ENCODE peak calls at places on chromosomes 13 and 19, in four cellular contexts. R is breast epithelium, M is endothelial cell of umbilical vein, N is Peyer's patch. E is an unnamed sample.

GRCh38 chr19:41792513-41793413 is 3.6 kb upstream of the CEACAM3 start:
- DNase-seq in R (peak), M (peak), N (peak), E (no peak)

GRCh38 chr19:8322638-8322997 is 1.3 kb downstream of the RPS28 start:
- DNase-seq in R (no peak), M (no peak), N (no peak), E (no peak)

GRCh38 chr19:4075373-4075772 is 8.7 kb upstream of the ZBTB7A start:
- DNase-seq in R (no peak), M (peak), N (no peak), E (no peak)

GRCh38 chr19:7415163-7415856 is 66.6 kb downstream of the ARHGEF18 start:
- DNase-seq in R (no peak), M (no peak), N (no peak), E (no peak)

GRCh38 chr13:58048670-58049069 is 417.1 kb downstream of the PCDH17 start:
- DNase-seq in R (no peak), M (no peak), N (no peak), E (no peak)

GRCh38 chr19:8251025-8251472 is 41.9 kb downstream of the CERS4 start:
- DNase-seq in R (peak), M (no peak), N (no peak), E (peak)

GRCh38 chr13:99471231-99472202 is 29.8 kb upstream of the TM9SF2 start:
- DNase-seq in R (no peak), M (peak), N (no peak), E (no peak)

GRCh38 chr13:45863716-45864590 is 12.4 kb upstream of the SIAH3 start:
- DNase-seq in R (no peak), M (no peak), N (no peak), E (no peak)

GRCh38 chr19:48059331-48059730 is 15.5 kb upstream of the CABP5 start:
- DNase-seq in R (no peak), M (no peak), N (no peak), E (peak)

GRCh38 chr13:84962141-84962750 is 837.0 kb downstream of the SLITRK6 start:
- DNase-seq in R (no peak), M (no peak), N (no peak), E (no peak)

GRCh38 chr13:108618233-108618632 is 11.2 kb upstream of the MYO16 start:
- DNase-seq in R (no peak), M (no peak), N (no peak), E (no peak)

GRCh38 chr13:95604534-95604915 is 40.0 kb downstream of the DZIP1 start:
- DNase-seq in R (no peak), M (no peak), N (no peak), E (no peak)

GRCh38 chr19:27906081-27906480 is 1306.9 kb downstream of the UQCRFS1 start:
- DNase-seq in R (peak), M (no peak), N (no peak), E (no peak)

GRCh38 chr13:76792680-76793334 is 93.4 kb downstream of the KCTD12 start:
- DNase-seq in R (no peak), M (peak), N (no peak), E (peak)

GRCh38 chr19:2338055-2338615 is 9.7 kb downstream of the SPPL2B start:
- DNase-seq in R (no peak), M (no peak), N (no peak), E (no peak)

GRCh38 chr19:6007866-6008265 is 29.9 kb upstream of the RANBP3 start:
- DNase-seq in R (no peak), M (no peak), N (no peak), E (no peak)

GRCh38 chr13:52954838-52955237 is 73.8 kb upstream of the OLFM4 start:
- DNase-seq in R (no peak), M (no peak), N (no peak), E (no peak)

GRCh38 chr19:30118760-30119159 is 176.7 kb downstream of the URI1 start:
- DNase-seq in R (no peak), M (no peak), N (no peak), E (peak)

GRCh38 chr19:40603071-40603718 is 2.0 kb downstream of the LTBP4 start:
- DNase-seq in R (no peak), M (peak), N (no peak), E (no peak)

GRCh38 chr13:34085199-34085598 is 267.2 kb downstream of the RFC3 start:
- DNase-seq in R (no peak), M (no peak), N (no peak), E (no peak)

GRCh38 chr13:75876371-75877050 is 240.4 kb downstream of the LMO7 start:
- DNase-seq in R (peak), M (peak), N (peak), E (peak)

GRCh38 chr19:18233224-18233825 is 7.1 kb upstream of the PDE4C start:
- DNase-seq in R (no peak), M (peak), N (peak), E (no peak)

DNA sequence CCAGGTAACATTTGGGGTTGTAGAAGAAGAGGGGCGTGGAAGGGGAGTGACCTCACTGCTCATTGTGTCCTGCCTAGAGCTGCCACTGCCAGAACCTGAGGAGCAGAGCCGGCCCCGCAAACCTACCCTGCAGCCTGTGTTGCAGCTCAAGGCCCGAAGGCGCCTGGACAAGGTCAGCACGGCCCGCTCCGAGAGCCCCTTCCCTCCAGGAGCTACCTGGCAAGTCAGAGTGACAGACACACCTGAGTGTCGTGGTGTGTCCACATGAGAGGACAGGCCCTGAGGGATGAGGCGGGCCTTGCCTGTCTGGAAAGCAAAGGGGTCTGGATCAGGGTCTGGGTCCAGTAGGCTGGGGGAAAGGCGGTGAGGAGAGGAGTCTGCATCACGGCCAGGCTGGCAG is 6.8 kb downstream of the KMT2B start:
- DNase-seq in R (no peak), M (no peak), N (no peak), E (no peak)
- TF ChIP-seq POLR2A in R (no peak), M (no peak), N (no peak), E (no peak)

GRCh38 chr19:10334340-10335148 is 1.2 kb upstream of the RAVER1 start:
- DNase-seq in R (peak), M (peak), N (peak), E (peak)
- TF ChIP-seq POLR2A in R (no peak), M (peak), N (peak), E (peak)

DNA sequence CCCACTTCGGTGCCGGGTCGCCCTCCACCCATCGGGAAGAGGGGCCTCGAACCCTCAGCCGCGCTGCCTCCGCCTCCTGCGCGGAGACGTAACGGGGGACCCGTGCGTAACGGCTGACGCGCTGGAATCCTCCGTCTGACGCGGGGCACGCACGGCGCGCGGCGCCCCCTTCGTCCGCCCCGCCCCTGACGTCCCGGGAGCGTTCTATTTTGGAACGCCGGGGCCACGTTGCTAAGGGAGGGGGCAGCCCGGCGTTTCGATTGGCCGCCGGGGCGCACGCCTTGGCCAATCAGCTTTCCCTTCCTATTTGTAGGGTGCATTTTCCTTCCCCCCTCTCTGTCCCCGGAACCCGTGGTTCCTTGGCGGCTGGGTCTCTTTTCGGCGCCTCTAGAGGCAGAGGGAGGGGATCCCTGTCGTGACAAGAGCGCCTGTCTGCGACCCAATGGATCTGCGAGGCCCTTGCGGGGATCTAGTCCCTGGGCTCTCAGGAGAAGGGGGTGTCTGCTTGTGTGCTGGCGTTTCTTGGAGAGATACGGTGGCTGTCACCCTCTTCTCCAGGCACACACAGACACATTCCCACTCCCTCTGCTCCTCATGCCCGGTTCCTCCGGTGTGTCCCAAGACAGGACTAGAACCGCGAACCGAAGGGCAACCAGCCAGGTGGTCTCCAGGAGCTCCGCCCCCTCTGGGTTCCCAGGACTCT is 1.5 kb downstream of the FOSB start:
- DNase-seq in R (peak), M (peak), N (peak), E (peak)
- TF ChIP-seq POLR2A in R (peak), M (no peak), N (peak), E (peak)

GRCh38 chr19:11697284-11697855 is 41.4 kb downstream of the ZNF823 start:
- DNase-seq in R (no peak), M (no peak), N (no peak), E (no peak)

GRCh38 chr19:11698231-11698630 is 40.5 kb downstream of the ZNF823 start:
- DNase-seq in R (no peak), M (no peak), N (no peak), E (no peak)

GRCh38 chr19:11692127-11692790 is 46.5 kb downstream of the ZNF823 start:
- DNase-seq in R (no peak), M (no peak), N (no peak), E (no peak)

GRCh38 chr19:11693505-11694499 is 44.9 kb downstream of the ZNF823 start:
- DNase-seq in R (no peak), M (no peak), N (no peak), E (no peak)

GRCh38 chr19:11694533-11695439 is 44.0 kb downstream of the ZNF823 start:
- DNase-seq in R (peak), M (peak), N (peak), E (peak)
- TF ChIP-seq POLR2A in R (no peak), M (no peak), N (no peak), E (peak)

GRCh38 chr13:28718538-28719226 is at the start of gene SLC46A3:
- DNase-seq in R (peak), M (peak), N (peak), E (peak)
- TF ChIP-seq POLR2A in R (peak), M (no peak), N (peak), E (peak)

DNA sequence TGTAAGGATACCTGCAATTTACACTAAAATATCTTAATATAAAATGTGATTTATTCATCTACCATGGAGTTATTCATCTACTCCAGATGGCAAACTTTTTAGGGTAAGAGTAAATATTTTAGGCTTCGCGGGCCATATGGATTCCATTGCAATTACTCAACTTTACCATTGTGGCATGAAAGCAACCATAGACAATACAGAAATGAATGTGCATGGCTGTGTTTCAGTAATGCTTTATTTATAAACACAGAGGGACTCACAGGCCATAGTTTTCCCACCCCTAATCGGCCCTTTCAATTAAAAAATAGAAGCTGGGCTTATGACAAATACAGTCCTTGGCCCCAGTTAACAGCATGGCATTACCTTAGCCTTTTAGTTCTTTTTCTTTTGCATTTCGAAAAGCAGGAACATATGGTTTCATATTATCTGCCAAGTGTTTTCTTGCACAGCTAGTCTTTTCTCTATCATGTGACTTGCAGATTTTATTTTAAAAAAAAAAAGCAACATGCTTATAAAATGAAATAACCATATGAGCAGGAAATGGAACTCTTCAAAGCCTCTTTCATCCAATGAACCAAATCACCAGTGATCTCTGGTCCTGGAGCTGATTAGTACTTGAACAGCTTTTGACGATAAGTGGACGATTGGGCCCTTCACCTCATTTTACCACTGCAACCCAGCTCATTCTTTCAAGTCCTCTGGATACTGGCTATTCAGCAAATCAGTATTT is 64.0 kb downstream of the LHFPL6 start:
- DNase-seq in R (no peak), M (no peak), N (no peak), E (no peak)
- TF ChIP-seq POLR2A in R (no peak), M (no peak), N (no peak), E (no peak)

DNA sequence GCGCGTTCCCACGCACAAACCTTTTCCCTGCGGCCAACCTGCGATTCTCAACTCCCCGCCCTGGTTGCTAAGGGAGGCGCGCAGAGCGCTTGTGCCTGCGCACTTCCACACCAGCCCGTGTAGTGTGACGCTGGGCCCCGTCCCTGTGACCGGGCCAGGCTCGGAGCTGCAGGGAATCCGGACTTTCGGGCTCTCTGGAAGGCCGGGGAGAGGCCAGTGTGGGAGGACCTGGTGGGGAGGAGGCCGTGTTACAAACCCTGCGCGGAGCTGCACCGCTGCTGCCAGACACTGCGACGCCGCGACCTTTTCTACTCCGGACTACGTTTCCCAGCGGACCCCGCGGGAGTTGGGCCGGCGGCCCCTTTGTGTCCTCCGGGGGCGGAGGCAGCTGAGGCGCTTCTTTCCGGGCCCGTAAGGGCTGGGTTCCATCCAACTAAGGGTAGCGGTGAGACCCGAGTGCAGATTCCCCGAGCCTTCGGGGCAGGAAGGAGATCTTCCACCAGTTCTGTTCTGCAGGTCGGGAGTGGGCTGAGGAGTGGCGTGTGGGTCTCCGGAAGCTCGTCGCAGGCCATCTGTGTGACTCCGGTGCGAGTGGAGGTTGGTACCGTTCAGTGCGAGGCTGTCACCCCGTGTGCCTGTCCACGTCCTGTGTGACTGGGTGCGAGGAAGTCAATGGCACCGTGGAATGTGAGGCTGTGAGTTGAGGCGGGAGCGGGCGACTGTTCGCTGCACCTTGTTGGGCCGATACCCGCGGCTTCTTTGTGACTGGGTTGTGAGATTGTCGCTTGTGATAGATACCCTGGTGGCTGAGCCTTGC is at the start of gene ZNF570:
- DNase-seq in R (peak), M (peak), N (peak), E (peak)
- TF ChIP-seq POLR2A in R (peak), M (peak), N (peak), E (peak)

E was measured in sigmoid colon.